ENCODE peak calls at places on chromosomes 13 and 19, in eight cellular contexts. R is Calu3; O is stimulated activated CD8-positive, alpha-beta memory T cell treated with anti-CD3 and anti-CD28 coated beads, Interleukin-7, amount 100 ng/mL, for 1 hour; L is AG08396; H is substantia nigra; U is tibial artery; D is C1 segment of cervical spinal cord; Q is NAMALWA. G is an unnamed sample.

GRCh38 chr13:63731896-63732295 is 2316.2 kb upstream of the PCDH20 start:
- DNase-seq in L (no peak), Q (no peak), R (peak; percentile 9), D (no peak), H (no peak), O (no peak), U (no peak), G (no peak)

GRCh38 chr19:8265872-8266271 is 42.3 kb downstream of the CD320 start:
- DNase-seq in Q (no peak), H (no peak), U (peak; percentile 6), D (no peak), R (no peak), L (no peak), O (no peak), G (peak; percentile 1)

GRCh38 chr19:10061717-10062310 is 24.3 kb upstream of the SHFL start:
- DNase-seq in U (no peak), R (no peak), O (no peak), Q (no peak), L (peak; percentile 52), D (no peak), H (no peak), G (no peak)

GRCh38 chr13:113059891-113060290 is 45.7 kb upstream of the F7 start:
- DNase-seq in R (no peak), D (no peak), H (no peak), O (no peak), U (no peak), L (no peak), Q (no peak), G (no peak)

GRCh38 chr13:37383066-37383465 is 215.5 kb downstream of the POSTN start:
- DNase-seq in O (no peak), U (no peak), L (no peak), D (no peak), H (no peak), R (no peak), Q (no peak), G (no peak)

GRCh38 chr19:28710278-28710677 is 502.7 kb downstream of the UQCRFS1 start:
- DNase-seq in U (no peak), O (no peak), D (no peak), L (peak; percentile 40), R (peak; percentile 14), Q (peak; percentile 85), H (no peak), G (no peak)

GRCh38 chr19:33394723-33395560 is 21.4 kb downstream of the CEBPG start:
- DNase-seq in L (no peak), H (no peak), D (no peak), R (no peak), U (peak; percentile 62), O (no peak), Q (no peak), G (no peak)

GRCh38 chr19:54153731-54154326 is 5.7 kb downstream of the LENG1 start:
- DNase-seq in L (no peak), O (no peak), U (no peak), Q (no peak), D (no peak), R (no peak), H (no peak), G (no peak)

GRCh38 chr19:16571689-16572331 is 405 bp downstream of the SLC35E1 start:
- DNase-seq in R (no peak), L (peak; percentile 56), Q (peak; percentile 63), H (no peak), U (no peak), O (no peak), D (no peak), G (no peak)

GRCh38 chr13:52127783-52128702 is 830 bp downstream of the NEK5 start:
- DNase-seq in U (peak; percentile 71), L (peak; percentile 79), Q (peak; percentile 72), H (peak; percentile 3), R (peak; percentile 67), O (peak; percentile 20), D (peak; percentile 40), G (peak; percentile 73)

GRCh38 chr13:25901460-25902376 is 150.1 kb downstream of the SHISA2 start:
- DNase-seq in L (no peak), O (no peak), H (no peak), U (no peak), D (no peak), R (no peak), Q (no peak), G (no peak)

GRCh38 chr19:16078311-16078758 is 2.0 kb downstream of the TPM4 start:
- DNase-seq in Q (peak; percentile 58), D (no peak), H (no peak), L (peak; percentile 40), U (peak; percentile 70), R (no peak), O (no peak), G (peak; percentile 60)

GRCh38 chr13:30395192-30396158 is 26.8 kb upstream of the UBE2L5 start:
- DNase-seq in R (peak; percentile 72), D (peak; percentile 81), Q (peak; percentile 75), L (peak; percentile 79), O (no peak), H (peak; percentile 41), U (peak; percentile 97), G (peak; percentile 98)

GRCh38 chr13:73704587-73704986 is 429.6 kb downstream of the KLF12 start:
- DNase-seq in D (no peak), O (no peak), U (no peak), H (no peak), L (no peak), R (peak; percentile 17), Q (no peak), G (no peak)

G was measured in tibial nerve.